ENCODE peak calls at places on chromosomes 7 and 10, in ten cellular contexts. N is spleen, E is GM12891, M is A549, P is testis, F is body of pancreas, X is ovary, C is H54, I is lower leg skin, J is suprapubic skin. U is an unnamed sample.

GRCh38 chr10:77710081-77710551 is 72.5 kb upstream of the KCNMA1 start:
- DNase-seq in N (no peak), E (no peak), M (no peak), P (no peak), F (no peak), X (no peak), C (no peak), I (no peak), J (no peak), U (no peak)

GRCh38 chr10:79229081-79229541 is 118.2 kb upstream of the PPIF start:
- DNase-seq in N (no peak), E (no peak), M (no peak), P (no peak), F (no peak), X (no peak), C (no peak), I (no peak), J (no peak), U (no peak)

GRCh38 chr7:142250705-142251104 is 7.2 kb downstream of the PRSS58 start:
- DNase-seq in N (no peak), E (no peak), M (no peak), P (no peak), F (no peak), X (no peak), C (peak), I (no peak), J (no peak), U (no peak)

GRCh38 chr10:119378737-119379067 is 163.8 kb downstream of the RGS10 start:
- DNase-seq in N (peak), E (no peak), M (no peak), P (peak), F (no peak), X (no peak), C (no peak), I (no peak), J (no peak), U (no peak)

GRCh38 chr10:132302421-132302820 is 5.3 kb downstream of the STK32C start:
- DNase-seq in N (no peak), E (no peak), M (no peak), P (no peak), F (no peak), X (peak), C (no peak), I (no peak), J (peak), U (no peak)

GRCh38 chr7:81510122-81510521 is 259.7 kb downstream of the HGF start:
- DNase-seq in N (peak), E (no peak), M (no peak), P (no peak), F (no peak), X (no peak), C (no peak), I (no peak), J (no peak), U (no peak)

GRCh38 chr7:24751484-24751883 is 5.8 kb downstream of the GSDME start:
- DNase-seq in N (no peak), E (no peak), M (no peak), P (no peak), F (no peak), X (no peak), C (no peak), I (no peak), J (no peak), U (no peak)

GRCh38 chr7:132964886-132965285 is 117.0 kb downstream of the CHCHD3 start:
- DNase-seq in N (no peak), E (no peak), M (no peak), P (no peak), F (no peak), X (no peak), C (no peak), I (no peak), J (no peak), U (no peak)

GRCh38 chr7:81956520-81956919 is 186.7 kb upstream of the HGF start:
- DNase-seq in N (no peak), E (no peak), M (peak), P (no peak), F (no peak), X (no peak), C (peak), I (no peak), J (no peak), U (no peak)

GRCh38 chr7:140983802-140984201 is 30.9 kb downstream of the MRPS33 start:
- DNase-seq in N (no peak), E (no peak), M (peak), P (no peak), F (no peak), X (no peak), C (no peak), I (no peak), J (no peak), U (no peak)

DNA sequence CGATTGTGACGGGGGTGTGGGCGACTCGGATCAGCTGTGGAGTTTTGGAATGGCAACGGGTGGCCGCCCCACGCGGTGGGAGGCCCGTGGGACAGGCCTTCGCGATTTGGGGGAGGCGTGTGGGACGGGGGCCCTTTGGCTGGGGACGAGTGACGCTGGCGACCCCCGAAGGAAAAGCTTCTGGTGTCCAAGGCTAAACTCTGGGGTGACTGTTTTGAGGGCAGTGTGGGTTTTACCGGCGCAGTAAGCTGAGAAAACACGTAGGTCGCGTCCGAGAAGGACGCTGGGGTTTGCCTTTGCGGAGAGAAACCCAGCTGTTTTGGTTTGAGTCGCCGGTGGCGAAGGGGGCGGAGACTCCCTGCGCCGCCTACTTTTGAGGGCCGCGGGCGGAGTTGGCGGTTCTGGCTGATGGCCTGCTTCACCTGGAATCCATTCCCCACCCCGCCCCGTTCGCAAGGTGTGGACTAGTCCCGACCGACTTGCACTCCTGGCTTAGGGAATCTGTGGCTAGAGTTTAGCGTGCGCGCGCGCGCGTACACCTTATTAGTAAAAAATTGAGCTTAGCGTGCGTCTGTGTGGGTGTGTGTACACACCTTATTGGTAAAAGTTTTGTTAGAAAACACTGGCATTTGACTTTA is 606 bp downstream of the TAX1BP1 start:
- DNase-seq in N (peak), E (peak), M (peak), P (peak), F (peak), X (peak), C (peak), I (peak), J (peak), U (peak)
- TF ChIP-seq POLR2A in N (no peak), E (no peak), M (peak), P (no peak), F (peak), X (peak), C (peak), I (no peak), J (peak), U (no peak)

DNA sequence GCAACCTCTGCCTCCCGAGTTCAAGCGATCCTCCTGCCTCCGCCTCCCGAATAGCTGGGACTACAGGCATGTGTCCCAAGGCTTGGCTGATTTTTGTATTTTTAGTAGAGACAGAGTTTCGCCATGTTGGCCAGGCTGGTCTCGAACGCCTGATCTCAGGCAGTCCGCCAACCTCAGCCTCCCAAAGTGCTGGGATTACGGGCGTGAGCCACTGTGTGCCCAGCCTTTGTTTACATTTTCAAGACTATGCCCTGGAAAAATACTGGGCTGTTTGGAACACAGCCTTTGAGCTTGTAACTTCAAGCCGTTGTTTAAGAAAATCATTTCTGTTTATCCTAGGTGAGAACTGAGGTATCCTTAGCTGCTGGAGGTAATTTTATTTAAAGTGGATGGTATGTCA is 1.9 kb downstream of the ZKSCAN1 start:
- DNase-seq in N (no peak), E (no peak), M (no peak), P (no peak), F (peak), X (peak), C (no peak), I (no peak), J (no peak), U (no peak)
- TF ChIP-seq POLR2A in N (no peak), E (no peak), M (no peak), P (no peak), F (no peak), X (no peak), C (no peak), I (no peak), J (no peak), U (no peak)

GRCh38 chr7:44580945-44581344 is 1.1 kb downstream of the TMED4 start:
- DNase-seq in N (no peak), E (no peak), M (no peak), P (no peak), F (no peak), X (no peak), C (no peak), I (no peak), J (no peak), U (no peak)
- TF ChIP-seq POLR2A in N (no peak), E (no peak), M (no peak), P (no peak), F (no peak), X (no peak), C (no peak), I (no peak), J (no peak), U (no peak)

GRCh38 chr7:101087334-101088068 is 2.2 kb downstream of the TRIM56 start:
- DNase-seq in N (peak), E (no peak), M (no peak), P (no peak), F (no peak), X (no peak), C (no peak), I (no peak), J (no peak), U (no peak)

GRCh38 chr7:101081432-101081831 is 3.8 kb upstream of the TRIM56 start:
- DNase-seq in N (no peak), E (no peak), M (no peak), P (no peak), F (no peak), X (no peak), C (no peak), I (no peak), J (no peak), U (no peak)

GRCh38 chr7:101088069-101088425 is 2.8 kb downstream of the TRIM56 start:
- DNase-seq in N (no peak), E (no peak), M (no peak), P (no peak), F (no peak), X (no peak), C (no peak), I (no peak), J (no peak), U (no peak)

GRCh38 chr7:101088858-101089529 is 3.7 kb downstream of the TRIM56 start:
- DNase-seq in N (no peak), E (no peak), M (no peak), P (no peak), F (no peak), X (no peak), C (no peak), I (no peak), J (no peak), U (no peak)

DNA sequence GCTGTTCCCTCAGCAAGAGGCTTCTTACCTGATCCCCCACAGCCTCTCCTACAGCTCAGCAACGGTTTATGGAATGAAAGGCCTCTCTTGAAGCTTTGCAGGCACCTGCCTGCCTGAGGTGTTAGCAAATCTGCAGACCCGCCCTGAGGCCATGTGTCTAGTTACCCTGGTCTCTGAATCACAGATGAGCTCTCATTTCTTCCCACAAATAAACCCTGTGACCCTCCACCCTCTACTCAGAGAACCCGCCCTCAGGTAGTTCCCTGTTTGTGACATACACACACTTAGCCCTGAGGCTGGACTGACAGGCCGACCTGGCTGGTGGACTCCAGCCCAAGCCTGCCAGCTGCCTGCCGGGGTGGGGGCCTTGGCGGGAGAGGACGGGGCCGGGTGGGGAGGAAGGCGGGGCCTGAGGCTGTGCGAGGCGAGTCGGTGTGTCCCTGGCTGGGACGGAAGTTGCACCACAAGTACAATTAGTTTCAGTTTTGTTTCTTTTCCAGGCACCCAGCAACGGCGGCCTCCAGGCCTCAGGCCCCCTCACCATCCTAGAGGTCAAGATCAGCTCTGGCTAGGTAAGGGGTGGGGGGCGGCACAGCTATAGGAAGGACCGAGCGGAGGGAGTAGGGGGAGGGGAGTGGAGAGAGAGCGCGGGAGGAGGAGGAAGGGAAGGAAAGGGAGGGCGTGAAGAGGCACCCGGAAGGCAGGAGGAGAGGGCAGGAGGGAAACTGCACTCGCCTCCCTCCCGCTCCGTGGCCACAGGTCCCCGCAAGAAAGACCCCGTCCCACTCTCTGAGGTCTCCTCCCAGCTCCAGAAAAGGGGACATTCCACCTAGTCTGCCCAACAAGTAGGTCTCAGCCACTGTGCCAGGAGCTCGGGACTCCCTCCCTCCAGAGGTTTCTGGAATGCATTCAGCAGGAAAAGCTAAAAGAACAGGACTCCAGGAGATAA is at the start of gene TRIM56:
- DNase-seq in N (peak), E (peak), M (peak), P (peak), F (peak), X (peak), C (peak), I (peak), J (peak), U (peak)
- TF ChIP-seq POLR2A in N (no peak), E (peak), M (peak), P (no peak), F (no peak), X (peak), C (peak), I (no peak), J (peak), U (peak)

DNA sequence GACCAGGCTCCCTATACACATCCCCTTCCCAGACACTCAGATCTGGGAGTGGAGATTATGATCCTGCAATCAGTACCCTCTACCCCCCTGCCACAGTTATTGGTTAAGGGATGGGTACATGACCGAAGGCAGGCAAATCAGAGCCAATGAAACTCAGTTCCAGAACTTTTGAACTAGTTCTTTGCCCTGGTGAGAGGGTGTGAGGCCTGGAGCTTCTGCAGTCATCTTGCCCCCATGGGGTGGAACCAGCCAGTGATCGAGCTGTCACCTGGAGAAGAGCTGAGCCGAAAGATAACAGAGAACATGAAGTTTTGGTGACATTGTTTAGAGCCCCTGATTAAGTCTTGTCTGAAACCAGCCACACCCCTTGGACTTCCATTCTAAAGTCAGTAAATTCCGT is 88.2 kb upstream of the DUSP5 start:
- DNase-seq in N (no peak), E (no peak), M (no peak), P (no peak), F (no peak), X (no peak), C (no peak), I (no peak), J (no peak), U (no peak)
- TF ChIP-seq POLR2A in N (no peak), E (no peak), M (no peak), P (no peak), F (no peak), X (no peak), C (no peak), I (no peak), J (no peak), U (no peak)

GRCh38 chr10:110733256-110733952 is 89.3 kb downstream of the RBM20 start:
- DNase-seq in N (no peak), E (no peak), M (no peak), P (no peak), F (peak), X (no peak), C (no peak), I (no peak), J (no peak), U (no peak)
- TF ChIP-seq POLR2A in N (no peak), E (no peak), M (no peak), P (no peak), F (no peak), X (no peak), C (no peak), I (no peak), J (no peak), U (no peak)